ENCODE peak calls at places on chromosomes 4 and X, in five cellular contexts. N is germinal center; E is activated CD4-positive, alpha-beta T cell treated with anti-CD3 and anti-CD28 coated beads, Interleukin-2, amount 50 U/mL, for 1 hour; T is HT1080; J is NCI-H1105. Y is an unnamed sample.

GRCh38 chr4:139655116-139655515 is 10.5 kb upstream of the MGST2 start:
- DNase-seq in T (peak), N (no peak), E (no peak), J (no peak), Y (peak)

GRCh38 chr4:39548425-39549067 is 21.3 kb upstream of the UGDH start:
- DNase-seq in J (no peak), E (no peak), T (no peak), N (no peak), Y (no peak)

GRCh38 chr4:124936427-124936826 is 223.9 kb upstream of the ANKRD50 start:
- DNase-seq in T (no peak), N (no peak), E (no peak), J (peak), Y (peak)

GRCh38 chrX:139052461-139052860 is 340.9 kb upstream of the FGF13 start:
- DNase-seq in J (no peak), E (no peak), T (no peak), N (no peak), Y (no peak)

GRCh38 chr4:146814736-146815135 is 130.9 kb downstream of the TTC29 start:
- DNase-seq in E (no peak), T (no peak), N (no peak), J (no peak), Y (no peak)

GRCh38 chr4:14168919-14169318 is 541.4 kb upstream of the BOD1L1 start:
- DNase-seq in T (peak), E (no peak), J (peak), N (no peak), Y (peak)

GRCh38 chrX:74343970-74344622 is 40.1 kb downstream of the ZCCHC13 start:
- DNase-seq in T (peak), E (peak), N (peak), J (peak), Y (peak)

GRCh38 chr4:77963005-77963404 is 94.1 kb upstream of the FRAS1 start:
- DNase-seq in T (no peak), E (no peak), N (no peak), J (no peak), Y (no peak)

GRCh38 chr4:178027796-178028195 is 585.6 kb upstream of the AGA start:
- DNase-seq in E (no peak), T (no peak), J (no peak), N (no peak), Y (no peak)

GRCh38 chrX:13357925-13358324 is 38.1 kb upstream of the ATXN3L start:
- DNase-seq in J (peak), E (no peak), N (no peak), T (no peak), Y (peak)

Y was measured in lung microvascular endothelial cell.